ENCODE peak calls at places on chromosomes 7 and 10, in five cellular contexts. One of them, this sample, is unnamed.

GRCh38 chr7:22762866-22763265 is 35.9 kb downstream of the IL6 start:
- DNase-seq in PC-3: no peak
- DNase-seq in T-helper 2 cell: no peak
- DNase-seq in G401: no peak
- DNase-seq in WTC11: no peak
- DNase-seq in this sample: no peak

GRCh38 chr10:77799352-77799751 is 127.2 kb downstream of the DLG5 start:
- DNase-seq in PC-3: no peak
- DNase-seq in T-helper 2 cell: peak; percentile 58
- DNase-seq in G401: no peak
- DNase-seq in WTC11: no peak
- DNase-seq in this sample: no peak

GRCh38 chr7:123271231-123271630 is 71.5 kb upstream of the SLC13A1 start:
- DNase-seq in PC-3: peak; percentile 39
- DNase-seq in T-helper 2 cell: no peak
- DNase-seq in G401: no peak
- DNase-seq in WTC11: no peak
- DNase-seq in this sample: no peak

GRCh38 chr7:102450242-102450641 is 14.4 kb downstream of the ALKBH4 start:
- DNase-seq in PC-3: peak; percentile 51
- DNase-seq in T-helper 2 cell: peak; percentile 25
- DNase-seq in G401: peak; percentile 94
- DNase-seq in WTC11: no peak
- DNase-seq in this sample: peak; percentile 25

GRCh38 chr10:15046626-15047025 is 2.9 kb downstream of the OLAH start:
- DNase-seq in PC-3: peak; percentile 30
- DNase-seq in T-helper 2 cell: no peak
- DNase-seq in G401: no peak
- DNase-seq in WTC11: no peak
- DNase-seq in this sample: no peak

GRCh38 chr7:40008218-40008815 is 58.3 kb downstream of the CDK13 start:
- DNase-seq in PC-3: peak; percentile 54
- DNase-seq in T-helper 2 cell: no peak
- DNase-seq in G401: no peak
- DNase-seq in WTC11: no peak
- DNase-seq in this sample: no peak

GRCh38 chr7:117808273-117808868 is 64.9 kb downstream of the CTTNBP2 start:
- DNase-seq in PC-3: no peak
- DNase-seq in T-helper 2 cell: no peak
- DNase-seq in G401: peak; percentile 99
- DNase-seq in WTC11: peak; percentile 32
- DNase-seq in this sample: no peak

GRCh38 chr7:138173548-138173947 is 97.3 kb downstream of the AKR1D1 start:
- DNase-seq in PC-3: no peak
- DNase-seq in T-helper 2 cell: no peak
- DNase-seq in G401: no peak
- DNase-seq in WTC11: no peak
- DNase-seq in this sample: no peak

GRCh38 chr7:102236592-102237287 is 49.9 kb upstream of the SH2B2 start:
- DNase-seq in PC-3: peak; percentile 70
- DNase-seq in T-helper 2 cell: no peak
- DNase-seq in G401: peak; percentile 80
- DNase-seq in WTC11: peak; percentile 70
- DNase-seq in this sample: peak; percentile 17

GRCh38 chr7:123570390-123571182 is 13.0 kb upstream of the NDUFA5 start:
- DNase-seq in PC-3: peak; percentile 72
- DNase-seq in T-helper 2 cell: no peak
- DNase-seq in G401: no peak
- DNase-seq in WTC11: no peak
- DNase-seq in this sample: no peak

GRCh38 chr10:93652857-93653256 is 40.5 kb downstream of the PDE6C start:
- DNase-seq in PC-3: peak; percentile 79
- DNase-seq in T-helper 2 cell: no peak
- DNase-seq in G401: no peak
- DNase-seq in WTC11: no peak
- DNase-seq in this sample: no peak